ENCODE peak calls at places on chromosomes 12 and 14, in nine cellular contexts. One of them, this sample, is unnamed.

GRCh38 chr14:95495538-95496025 is 20.9 kb downstream of the SYNE3 start:
- DNase-seq in CD4-positive, alpha-beta T cell: no peak
- DNase-seq in neural progenitor cell: no peak
- DNase-seq in adrenal gland: no peak
- DNase-seq in SK-N-SH: no peak
- DNase-seq in cardiac muscle cell: no peak
- DNase-seq in pancreas: no peak
- DNase-seq in gastrocnemius medialis: no peak
- DNase-seq in naive thymus-derived CD4-positive, alpha-beta T cell: no peak
- DNase-seq in this sample: no peak

GRCh38 chr14:31127690-31128089 is 79.9 kb downstream of the HECTD1 start:
- DNase-seq in CD4-positive, alpha-beta T cell: no peak
- DNase-seq in neural progenitor cell: no peak
- DNase-seq in adrenal gland: no peak
- DNase-seq in SK-N-SH: no peak
- DNase-seq in cardiac muscle cell: no peak
- DNase-seq in pancreas: no peak
- DNase-seq in gastrocnemius medialis: no peak
- DNase-seq in naive thymus-derived CD4-positive, alpha-beta T cell: no peak
- DNase-seq in this sample: no peak

GRCh38 chr12:109153711-109154434 is 37.5 kb downstream of the ACACB start:
- DNase-seq in CD4-positive, alpha-beta T cell: no peak
- DNase-seq in neural progenitor cell: peak; percentile 51
- DNase-seq in adrenal gland: peak; percentile 70
- DNase-seq in SK-N-SH: peak; percentile 32
- DNase-seq in cardiac muscle cell: peak; percentile 17
- DNase-seq in pancreas: peak; percentile 52
- DNase-seq in gastrocnemius medialis: no peak
- DNase-seq in naive thymus-derived CD4-positive, alpha-beta T cell: no peak
- DNase-seq in this sample: no peak

GRCh38 chr12:63991036-63991547 is 146.6 kb downstream of the SRGAP1 start:
- DNase-seq in CD4-positive, alpha-beta T cell: no peak
- DNase-seq in neural progenitor cell: no peak
- DNase-seq in adrenal gland: no peak
- DNase-seq in SK-N-SH: no peak
- DNase-seq in cardiac muscle cell: no peak
- DNase-seq in pancreas: no peak
- DNase-seq in gastrocnemius medialis: no peak
- DNase-seq in naive thymus-derived CD4-positive, alpha-beta T cell: no peak
- DNase-seq in this sample: no peak

GRCh38 chr14:52547526-52547925 is 4.8 kb downstream of the TXNDC16 start:
- DNase-seq in CD4-positive, alpha-beta T cell: no peak
- DNase-seq in neural progenitor cell: no peak
- DNase-seq in adrenal gland: no peak
- DNase-seq in SK-N-SH: peak; percentile 8
- DNase-seq in cardiac muscle cell: no peak
- DNase-seq in pancreas: no peak
- DNase-seq in gastrocnemius medialis: no peak
- DNase-seq in naive thymus-derived CD4-positive, alpha-beta T cell: no peak
- DNase-seq in this sample: no peak

GRCh38 chr12:95942106-95942531 is 295 bp downstream of the CCDC38 start:
- DNase-seq in CD4-positive, alpha-beta T cell: no peak
- DNase-seq in neural progenitor cell: no peak
- DNase-seq in adrenal gland: peak; percentile 77
- DNase-seq in SK-N-SH: no peak
- DNase-seq in cardiac muscle cell: no peak
- DNase-seq in pancreas: no peak
- DNase-seq in gastrocnemius medialis: no peak
- DNase-seq in naive thymus-derived CD4-positive, alpha-beta T cell: no peak
- DNase-seq in this sample: no peak

GRCh38 chr14:54675236-54676125 is 108.6 kb downstream of the SAMD4A start:
- DNase-seq in CD4-positive, alpha-beta T cell: no peak
- DNase-seq in neural progenitor cell: no peak
- DNase-seq in adrenal gland: no peak
- DNase-seq in SK-N-SH: no peak
- DNase-seq in cardiac muscle cell: no peak
- DNase-seq in pancreas: no peak
- DNase-seq in gastrocnemius medialis: no peak
- DNase-seq in naive thymus-derived CD4-positive, alpha-beta T cell: no peak
- DNase-seq in this sample: no peak

GRCh38 chr12:11664101-11664500 is 14.6 kb downstream of the ETV6 start:
- DNase-seq in CD4-positive, alpha-beta T cell: no peak
- DNase-seq in neural progenitor cell: no peak
- DNase-seq in adrenal gland: no peak
- DNase-seq in SK-N-SH: no peak
- DNase-seq in cardiac muscle cell: no peak
- DNase-seq in pancreas: no peak
- DNase-seq in gastrocnemius medialis: no peak
- DNase-seq in naive thymus-derived CD4-positive, alpha-beta T cell: no peak
- DNase-seq in this sample: no peak

GRCh38 chr12:92696240-92696639 is 6.5 kb upstream of the PLEKHG7 start:
- DNase-seq in CD4-positive, alpha-beta T cell: no peak
- DNase-seq in neural progenitor cell: no peak
- DNase-seq in adrenal gland: peak; percentile 66
- DNase-seq in SK-N-SH: no peak
- DNase-seq in cardiac muscle cell: no peak
- DNase-seq in pancreas: no peak
- DNase-seq in gastrocnemius medialis: no peak
- DNase-seq in naive thymus-derived CD4-positive, alpha-beta T cell: no peak
- DNase-seq in this sample: no peak

GRCh38 chr14:69886843-69887242 is 7.6 kb downstream of the SMOC1 start:
- DNase-seq in CD4-positive, alpha-beta T cell: no peak
- DNase-seq in neural progenitor cell: no peak
- DNase-seq in adrenal gland: no peak
- DNase-seq in SK-N-SH: no peak
- DNase-seq in cardiac muscle cell: no peak
- DNase-seq in pancreas: no peak
- DNase-seq in gastrocnemius medialis: no peak
- DNase-seq in naive thymus-derived CD4-positive, alpha-beta T cell: no peak
- DNase-seq in this sample: no peak

GRCh38 chr12:117900561-117900960 is 68.2 kb downstream of the KSR2 start:
- DNase-seq in CD4-positive, alpha-beta T cell: no peak
- DNase-seq in neural progenitor cell: no peak
- DNase-seq in adrenal gland: no peak
- DNase-seq in SK-N-SH: no peak
- DNase-seq in cardiac muscle cell: no peak
- DNase-seq in pancreas: no peak
- DNase-seq in gastrocnemius medialis: no peak
- DNase-seq in naive thymus-derived CD4-positive, alpha-beta T cell: no peak
- DNase-seq in this sample: no peak

GRCh38 chr12:30111719-30112118 is 328.0 kb upstream of the TMTC1 start:
- DNase-seq in CD4-positive, alpha-beta T cell: no peak
- DNase-seq in neural progenitor cell: no peak
- DNase-seq in adrenal gland: no peak
- DNase-seq in SK-N-SH: peak; percentile 78
- DNase-seq in cardiac muscle cell: no peak
- DNase-seq in pancreas: no peak
- DNase-seq in gastrocnemius medialis: no peak
- DNase-seq in naive thymus-derived CD4-positive, alpha-beta T cell: no peak
- DNase-seq in this sample: no peak

GRCh38 chr14:56061051-56061450 is 57.2 kb upstream of the PELI2 start:
- DNase-seq in CD4-positive, alpha-beta T cell: no peak
- DNase-seq in neural progenitor cell: no peak
- DNase-seq in adrenal gland: no peak
- DNase-seq in SK-N-SH: no peak
- DNase-seq in cardiac muscle cell: no peak
- DNase-seq in pancreas: no peak
- DNase-seq in gastrocnemius medialis: no peak
- DNase-seq in naive thymus-derived CD4-positive, alpha-beta T cell: no peak
- DNase-seq in this sample: no peak

GRCh38 chr12:56725723-56726102 is 614 bp upstream of the NACA start:
- DNase-seq in CD4-positive, alpha-beta T cell: no peak
- DNase-seq in neural progenitor cell: peak; percentile 15
- DNase-seq in adrenal gland: no peak
- DNase-seq in SK-N-SH: no peak
- DNase-seq in cardiac muscle cell: no peak
- DNase-seq in pancreas: no peak
- DNase-seq in gastrocnemius medialis: no peak
- DNase-seq in naive thymus-derived CD4-positive, alpha-beta T cell: no peak
- DNase-seq in this sample: no peak

GRCh38 chr12:112907415-112908157 is 824 bp downstream of the OAS1 start:
- DNase-seq in CD4-positive, alpha-beta T cell: no peak
- DNase-seq in neural progenitor cell: no peak
- DNase-seq in adrenal gland: no peak
- DNase-seq in SK-N-SH: no peak
- DNase-seq in cardiac muscle cell: no peak
- DNase-seq in pancreas: no peak
- DNase-seq in gastrocnemius medialis: peak; percentile 13
- DNase-seq in naive thymus-derived CD4-positive, alpha-beta T cell: no peak
- DNase-seq in this sample: no peak

GRCh38 chr14:79091381-79091963 is 921.3 kb downstream of the NRXN3 start:
- DNase-seq in CD4-positive, alpha-beta T cell: no peak
- DNase-seq in neural progenitor cell: peak; percentile 93
- DNase-seq in adrenal gland: no peak
- DNase-seq in SK-N-SH: no peak
- DNase-seq in cardiac muscle cell: no peak
- DNase-seq in pancreas: no peak
- DNase-seq in gastrocnemius medialis: no peak
- DNase-seq in naive thymus-derived CD4-positive, alpha-beta T cell: no peak
- DNase-seq in this sample: no peak

GRCh38 chr14:84670801-84671200 is 859.1 kb upstream of the FLRT2 start:
- DNase-seq in CD4-positive, alpha-beta T cell: no peak
- DNase-seq in neural progenitor cell: no peak
- DNase-seq in adrenal gland: no peak
- DNase-seq in SK-N-SH: no peak
- DNase-seq in cardiac muscle cell: no peak
- DNase-seq in pancreas: no peak
- DNase-seq in gastrocnemius medialis: no peak
- DNase-seq in naive thymus-derived CD4-positive, alpha-beta T cell: no peak
- DNase-seq in this sample: no peak

GRCh38 chr14:100640481-100641273 is 53.5 kb upstream of the BEGAIN start:
- DNase-seq in CD4-positive, alpha-beta T cell: peak; percentile 62
- DNase-seq in neural progenitor cell: no peak
- DNase-seq in adrenal gland: no peak
- DNase-seq in SK-N-SH: no peak
- DNase-seq in cardiac muscle cell: no peak
- DNase-seq in pancreas: no peak
- DNase-seq in gastrocnemius medialis: no peak
- DNase-seq in naive thymus-derived CD4-positive, alpha-beta T cell: peak; percentile 25
- DNase-seq in this sample: peak; percentile 39

DNA sequence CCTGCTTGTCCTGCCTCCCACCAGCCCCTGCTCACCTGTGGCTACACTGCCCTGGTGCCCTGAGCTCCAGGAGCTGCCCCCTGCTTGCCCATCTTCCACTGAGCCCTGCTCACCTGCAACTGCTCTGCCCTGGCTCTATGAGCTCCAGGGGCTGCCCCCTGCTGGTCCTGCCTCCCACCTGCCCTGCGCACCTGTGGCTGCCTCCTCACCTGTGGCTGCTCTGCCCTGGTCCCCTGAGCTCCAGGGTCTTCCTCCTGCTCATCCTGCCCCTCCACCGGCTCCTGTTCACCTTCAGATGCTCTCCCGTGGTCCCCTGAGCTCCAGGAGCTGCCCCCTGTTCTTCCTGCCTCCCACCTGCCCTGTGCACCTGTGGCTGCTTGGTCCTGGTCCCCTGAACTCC is 247.6 kb downstream of the TMEM121 start:
- DNase-seq in CD4-positive, alpha-beta T cell: no peak
- DNase-seq in neural progenitor cell: no peak
- DNase-seq in adrenal gland: no peak
- DNase-seq in SK-N-SH: no peak
- DNase-seq in cardiac muscle cell: no peak
- DNase-seq in pancreas: no peak
- DNase-seq in gastrocnemius medialis: no peak
- DNase-seq in naive thymus-derived CD4-positive, alpha-beta T cell: no peak
- DNase-seq in this sample: no peak
- H3K9me3 ChIP-seq in CD4-positive, alpha-beta T cell: peaks cover 8% of the 10 kb centered on the region
- H3K9me3 ChIP-seq in neural progenitor cell: no peaks in the 10 kb centered on the region
- H3K9me3 ChIP-seq in adrenal gland: no peaks in the 10 kb centered on the region
- H3K9me3 ChIP-seq in SK-N-SH: no peaks in the 10 kb centered on the region
- H3K9me3 ChIP-seq in cardiac muscle cell: no peaks in the 10 kb centered on the region
- H3K9me3 ChIP-seq in pancreas: no peaks in the 10 kb centered on the region
- H3K9me3 ChIP-seq in gastrocnemius medialis: no peaks in the 10 kb centered on the region
- H3K9me3 ChIP-seq in naive thymus-derived CD4-positive, alpha-beta T cell: no peaks in the 10 kb centered on the region
- H3K9me3 ChIP-seq in this sample: no peaks in the 10 kb centered on the region

GRCh38 chr12:106663385-106663784 is 80.6 kb downstream of the RFX4 start:
- DNase-seq in CD4-positive, alpha-beta T cell: no peak
- DNase-seq in neural progenitor cell: no peak
- DNase-seq in adrenal gland: no peak
- DNase-seq in SK-N-SH: no peak
- DNase-seq in cardiac muscle cell: no peak
- DNase-seq in pancreas: no peak
- DNase-seq in gastrocnemius medialis: no peak
- DNase-seq in naive thymus-derived CD4-positive, alpha-beta T cell: no peak
- DNase-seq in this sample: no peak
- H3K9me3 ChIP-seq in CD4-positive, alpha-beta T cell: peaks cover 36% of the 10 kb centered on the region
- H3K9me3 ChIP-seq in neural progenitor cell: peaks cover 43% of the 10 kb centered on the region
- H3K9me3 ChIP-seq in adrenal gland: peaks cover 12% of the 10 kb centered on the region
- H3K9me3 ChIP-seq in SK-N-SH: no peaks in the 10 kb centered on the region
- H3K9me3 ChIP-seq in cardiac muscle cell: no peaks in the 10 kb centered on the region
- H3K9me3 ChIP-seq in pancreas: no peaks in the 10 kb centered on the region
- H3K9me3 ChIP-seq in gastrocnemius medialis: no peaks in the 10 kb centered on the region
- H3K9me3 ChIP-seq in naive thymus-derived CD4-positive, alpha-beta T cell: no peaks in the 10 kb centered on the region
- H3K9me3 ChIP-seq in this sample: peaks cover 10% of the 10 kb centered on the region

GRCh38 chr14:33103489-33103888 is 164.8 kb downstream of the NPAS3 start:
- DNase-seq in CD4-positive, alpha-beta T cell: no peak
- DNase-seq in neural progenitor cell: no peak
- DNase-seq in adrenal gland: no peak
- DNase-seq in SK-N-SH: no peak
- DNase-seq in cardiac muscle cell: no peak
- DNase-seq in pancreas: no peak
- DNase-seq in gastrocnemius medialis: no peak
- DNase-seq in naive thymus-derived CD4-positive, alpha-beta T cell: no peak
- DNase-seq in this sample: no peak

GRCh38 chr14:33103966-33104365 is 165.3 kb downstream of the NPAS3 start:
- DNase-seq in CD4-positive, alpha-beta T cell: no peak
- DNase-seq in neural progenitor cell: no peak
- DNase-seq in adrenal gland: no peak
- DNase-seq in SK-N-SH: no peak
- DNase-seq in cardiac muscle cell: no peak
- DNase-seq in pancreas: no peak
- DNase-seq in gastrocnemius medialis: no peak
- DNase-seq in naive thymus-derived CD4-positive, alpha-beta T cell: no peak
- DNase-seq in this sample: no peak

GRCh38 chr14:33098016-33098415 is 159.3 kb downstream of the NPAS3 start:
- DNase-seq in CD4-positive, alpha-beta T cell: no peak
- DNase-seq in neural progenitor cell: no peak
- DNase-seq in adrenal gland: no peak
- DNase-seq in SK-N-SH: no peak
- DNase-seq in cardiac muscle cell: no peak
- DNase-seq in pancreas: no peak
- DNase-seq in gastrocnemius medialis: no peak
- DNase-seq in naive thymus-derived CD4-positive, alpha-beta T cell: no peak
- DNase-seq in this sample: no peak
- H3K9me3 ChIP-seq in CD4-positive, alpha-beta T cell: no peaks in the 10 kb centered on the region
- H3K9me3 ChIP-seq in neural progenitor cell: no peaks in the 10 kb centered on the region
- H3K9me3 ChIP-seq in adrenal gland: no peaks in the 10 kb centered on the region
- H3K9me3 ChIP-seq in SK-N-SH: no peaks in the 10 kb centered on the region
- H3K9me3 ChIP-seq in cardiac muscle cell: no peaks in the 10 kb centered on the region
- H3K9me3 ChIP-seq in pancreas: no peaks in the 10 kb centered on the region
- H3K9me3 ChIP-seq in gastrocnemius medialis: no peaks in the 10 kb centered on the region
- H3K9me3 ChIP-seq in naive thymus-derived CD4-positive, alpha-beta T cell: no peaks in the 10 kb centered on the region
- H3K9me3 ChIP-seq in this sample: no peaks in the 10 kb centered on the region

DNA sequence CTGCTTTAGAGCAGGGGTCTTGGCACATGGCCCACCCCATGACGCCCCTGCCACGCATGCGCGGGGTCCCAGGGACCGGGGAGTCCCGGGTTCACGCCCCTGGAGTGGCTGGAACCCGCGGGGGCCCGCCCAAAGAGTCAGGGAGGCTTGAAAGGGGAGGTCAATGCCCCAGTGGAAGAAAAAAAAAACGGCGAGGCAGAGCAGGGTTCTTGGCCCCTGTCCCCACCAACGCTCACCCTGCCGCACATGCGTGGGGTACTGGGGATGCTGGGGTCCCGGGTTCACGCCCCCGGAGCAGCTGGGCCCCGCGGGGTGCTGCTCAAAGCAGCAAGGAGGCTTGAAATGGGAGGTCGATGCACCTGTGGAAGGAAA is 319.1 kb downstream of the ALG10 start:
- DNase-seq in CD4-positive, alpha-beta T cell: no peak
- DNase-seq in neural progenitor cell: no peak
- DNase-seq in adrenal gland: no peak
- DNase-seq in SK-N-SH: no peak
- DNase-seq in cardiac muscle cell: no peak
- DNase-seq in pancreas: no peak
- DNase-seq in gastrocnemius medialis: no peak
- DNase-seq in naive thymus-derived CD4-positive, alpha-beta T cell: no peak
- DNase-seq in this sample: no peak
- H3K9me3 ChIP-seq in CD4-positive, alpha-beta T cell: no peaks in the 10 kb centered on the region
- H3K9me3 ChIP-seq in neural progenitor cell: no peaks in the 10 kb centered on the region
- H3K9me3 ChIP-seq in adrenal gland: no peaks in the 10 kb centered on the region
- H3K9me3 ChIP-seq in SK-N-SH: no peaks in the 10 kb centered on the region
- H3K9me3 ChIP-seq in cardiac muscle cell: no peaks in the 10 kb centered on the region
- H3K9me3 ChIP-seq in pancreas: no peaks in the 10 kb centered on the region
- H3K9me3 ChIP-seq in gastrocnemius medialis: no peaks in the 10 kb centered on the region
- H3K9me3 ChIP-seq in naive thymus-derived CD4-positive, alpha-beta T cell: no peaks in the 10 kb centered on the region
- H3K9me3 ChIP-seq in this sample: no peaks in the 10 kb centered on the region